ENCODE peak calls at places on chromosomes 2 and 18, in four cellular contexts. H is K562, K is GM12878, P is GM12891. W is an unnamed sample.

GRCh38 chr2:74010087-74010541 is 25.4 kb downstream of the TET3 start:
- DNase-seq in H (peak), K (no peak), P (no peak), W (no peak)

GRCh38 chr2:23286765-23287155 is 98.2 kb upstream of the KLHL29 start:
- DNase-seq in H (no peak), K (no peak), P (no peak), W (no peak)

GRCh38 chr2:40190457-40190856 is 261.4 kb downstream of the SLC8A1 start:
- DNase-seq in H (no peak), K (no peak), P (no peak), W (no peak)

GRCh38 chr2:127675335-127676261 is at the start of gene LIMS2:
- DNase-seq in H (no peak), K (no peak), P (no peak), W (no peak)

GRCh38 chr2:168439536-168439935 is 16.5 kb upstream of the CERS6 start:
- DNase-seq in H (no peak), K (no peak), P (no peak), W (no peak)

GRCh38 chr2:64423303-64423702 is 30.7 kb upstream of the LGALSL start:
- DNase-seq in H (no peak), K (no peak), P (no peak), W (no peak)

GRCh38 chr2:64405476-64406406 is 48.2 kb upstream of the LGALSL start:
- DNase-seq in H (no peak), K (no peak), P (no peak), W (no peak)

GRCh38 chr2:178521304-178522150 is 41.3 kb downstream of the PLEKHA3 start:
- DNase-seq in H (no peak), K (no peak), P (no peak), W (no peak)

GRCh38 chr2:219163156-219163555 is 2.5 kb upstream of the NHEJ1 start:
- DNase-seq in H (no peak), K (no peak), P (no peak), W (no peak)

GRCh38 chr2:31539505-31539904 is 41.2 kb downstream of the SRD5A2 start:
- DNase-seq in H (no peak), K (no peak), P (no peak), W (no peak)

GRCh38 chr2:219452361-219453317 is 18.0 kb downstream of the SPEG start:
- DNase-seq in H (peak), K (no peak), P (no peak), W (no peak)

GRCh38 chr2:1748176-1748740 is 3.9 kb upstream of the PXDN start:
- DNase-seq in H (no peak), K (no peak), P (no peak), W (no peak)

GRCh38 chr2:40317047-40317446 is 134.8 kb downstream of the SLC8A1 start:
- DNase-seq in H (no peak), K (no peak), P (no peak), W (no peak)

GRCh38 chr2:205280630-205281225 is 401.6 kb upstream of the NRP2 start:
- DNase-seq in H (no peak), K (no peak), P (no peak), W (no peak)

GRCh38 chr2:175167076-175167791 is 769 bp downstream of the ATF2 start:
- DNase-seq in H (peak), K (no peak), P (no peak), W (peak)

GRCh38 chr2:208565690-208566421 is 159.3 kb downstream of the PTH2R start:
- DNase-seq in H (peak), K (no peak), P (no peak), W (no peak)

GRCh38 chr2:215841175-215841816 is 172.1 kb downstream of the MREG start:
- DNase-seq in H (no peak), K (no peak), P (no peak), W (no peak)

GRCh38 chr18:26419746-26420145 is 128.6 kb downstream of the KCTD1 start:
- DNase-seq in H (no peak), K (no peak), P (no peak), W (no peak)

GRCh38 chr18:9392726-9393125 is 58.2 kb downstream of the TWSG1 start:
- DNase-seq in H (peak), K (no peak), P (no peak), W (no peak)

GRCh38 chr2:171407030-171407707 is 26.6 kb downstream of the METTL8 start:
- DNase-seq in H (no peak), K (peak), P (no peak), W (no peak)

GRCh38 chr2:182870227-182870626 is 3.8 kb upstream of the FRZB start:
- DNase-seq in H (peak), K (no peak), P (peak), W (no peak)

GRCh38 chr2:203718087-203718486 is 11.6 kb downstream of the CD28 start:
- DNase-seq in H (peak), K (peak), P (no peak), W (no peak)

GRCh38 chr2:178211943-178212342 is 17.6 kb downstream of the OSBPL6 start:
- DNase-seq in H (no peak), K (no peak), P (no peak), W (no peak)

GRCh38 chr2:218422403-218423086 is 3.6 kb downstream of the VIL1 start:
- DNase-seq in H (peak), K (no peak), P (no peak), W (no peak)

GRCh38 chr2:120012771-120013568 is at the start of gene EPB41L5:
- DNase-seq in H (peak), K (no peak), P (peak), W (peak)

GRCh38 chr2:42874838-42875801 is 82.7 kb upstream of the HAAO start:
- DNase-seq in H (no peak), K (no peak), P (no peak), W (no peak)

GRCh38 chr18:5955861-5956260 is 60.5 kb upstream of the TMEM200C start:
- DNase-seq in H (no peak), K (no peak), P (no peak), W (no peak)

GRCh38 chr2:105181282-105181681 is 60.3 kb upstream of the GPR45 start:
- DNase-seq in H (no peak), K (no peak), P (no peak), W (no peak)
- TF ChIP-seq SPI1 in H (no peak), K (no peak), P (no peak), W (no peak)

DNA sequence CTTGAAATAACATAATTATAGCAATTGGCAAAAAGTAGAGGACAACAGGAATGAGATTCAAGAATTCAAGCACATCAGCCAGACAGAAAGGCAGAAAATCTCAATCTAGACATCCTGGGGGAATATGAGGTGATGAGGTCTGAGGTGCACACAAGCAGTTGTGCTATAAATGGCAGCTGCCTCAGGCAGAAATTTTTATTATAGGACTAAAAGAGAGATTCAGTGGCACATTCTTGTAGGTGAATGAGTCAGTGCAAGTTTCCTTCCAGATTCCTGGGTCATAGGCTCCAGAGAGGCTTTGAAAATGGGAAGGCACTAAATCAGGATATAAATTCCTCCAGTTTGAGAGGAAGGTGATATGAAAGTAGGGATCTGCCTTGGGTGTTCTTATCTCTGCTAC is 127.2 kb upstream of the THSD7B start:
- DNase-seq in H (no peak), K (no peak), P (no peak), W (no peak)
- TF ChIP-seq SPI1 in H (no peak), K (no peak), P (no peak), W (no peak)

GRCh38 chr2:66446178-66446860 is 11.4 kb downstream of the MEIS1 start:
- DNase-seq in H (no peak), K (no peak), P (no peak), W (no peak)
- TF ChIP-seq SPI1 in H (no peak), K (no peak), P (no peak), W (no peak)

DNA sequence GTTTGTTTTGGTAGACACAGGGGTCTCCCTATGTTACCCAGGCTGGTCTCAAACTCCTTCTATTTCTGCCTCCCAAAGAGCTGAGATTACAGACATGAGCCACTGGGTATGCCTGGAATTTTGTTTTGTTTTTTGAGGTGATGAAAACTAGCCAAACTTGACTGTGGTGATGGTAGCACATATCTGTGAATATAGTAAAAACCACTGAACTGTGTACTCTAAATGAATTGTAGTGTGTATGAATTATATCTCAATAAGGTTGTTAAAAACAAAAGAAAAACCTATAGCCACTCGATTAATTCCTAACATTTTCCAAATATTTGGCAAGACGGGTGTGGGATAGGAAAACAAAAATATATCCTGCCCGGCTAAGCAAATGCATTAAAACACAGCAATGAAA is 1302.3 kb upstream of the CHAC2 start:
- DNase-seq in H (no peak), K (no peak), P (no peak), W (no peak)
- TF ChIP-seq SPI1 in H (no peak), K (no peak), P (no peak), W (no peak)

GRCh38 chr18:57998461-57998860 is 45.6 kb upstream of the NEDD4L start:
- DNase-seq in H (no peak), K (no peak), P (no peak), W (no peak)
- TF ChIP-seq SPI1 in H (no peak), K (no peak), P (no peak), W (no peak)

GRCh38 chr2:173161040-173161439 is 85.4 kb downstream of the MAP3K20 start:
- DNase-seq in H (no peak), K (no peak), P (no peak), W (no peak)
- TF ChIP-seq SPI1 in H (no peak), K (no peak), P (no peak), W (no peak)

DNA sequence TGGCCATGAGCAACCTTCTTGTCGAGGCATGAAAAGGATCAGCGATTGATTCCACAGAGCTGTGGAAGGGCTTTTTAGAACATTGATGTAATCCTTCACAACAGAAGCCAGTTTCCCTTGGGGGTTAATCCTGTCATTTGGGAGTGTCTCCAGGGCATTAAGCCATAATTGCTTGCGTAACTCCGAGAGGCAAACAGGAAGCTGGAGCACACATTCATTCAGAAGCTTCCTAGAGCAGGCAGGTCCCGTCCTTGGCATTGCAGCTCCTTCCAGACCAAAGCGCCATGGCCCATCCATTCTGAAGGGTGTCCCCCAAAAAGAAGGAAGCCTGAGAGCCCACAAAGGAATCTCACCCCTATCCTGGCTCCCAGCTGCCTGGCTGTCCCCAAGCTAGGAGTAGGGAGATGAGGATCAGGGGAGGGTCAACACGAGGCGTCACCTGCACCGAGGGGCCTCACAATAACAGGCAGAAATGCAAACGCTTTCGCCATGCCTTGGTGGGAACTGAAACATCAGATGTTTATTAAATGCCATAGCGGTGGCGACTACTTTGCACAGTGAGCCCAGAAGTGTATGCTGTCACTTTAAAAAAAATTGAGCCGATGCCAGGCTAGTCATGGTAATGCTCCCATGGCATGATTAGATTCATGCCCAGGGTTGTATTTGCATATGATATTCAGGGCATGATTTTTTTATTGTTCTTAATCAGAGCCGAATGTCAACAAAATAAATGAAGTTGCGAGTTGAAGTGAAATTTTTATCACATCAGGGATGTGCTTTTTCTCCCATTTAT is 339.4 kb downstream of the BCL11A start:
- DNase-seq in H (no peak), K (no peak), P (no peak), W (peak)
- TF ChIP-seq SPI1 in H (no peak), K (no peak), P (no peak), W (no peak)

GRCh38 chr2:133633851-133634250 is 65.6 kb upstream of the NCKAP5 start:
- DNase-seq in H (no peak), K (no peak), P (no peak), W (no peak)
- TF ChIP-seq SPI1 in H (no peak), K (no peak), P (no peak), W (no peak)